ENCODE peak calls at places on chromosomes 13 and 19, in eight cellular contexts. B, I, A, V, E, P, Z and L are unnamed samples.

GRCh38 chr19:33535176-33535575 is 13.6 kb upstream of the PEPD start:
- DNase-seq in A (peak), E (no peak), Z (no peak), P (no peak), B (no peak), I (no peak), V (no peak), L (no peak)

GRCh38 chr13:46097015-46097414 is 7.8 kb downstream of the CPB2 start:
- DNase-seq in B (no peak), I (no peak), V (no peak), P (no peak), E (no peak), A (peak), Z (no peak), L (no peak)

GRCh38 chr13:114259974-114260373 is 21.4 kb upstream of the UPF3A start:
- DNase-seq in V (no peak), A (no peak), B (no peak), Z (no peak), E (no peak), P (no peak), I (no peak), L (no peak)

GRCh38 chr19:2113436-2114211 is 16.9 kb downstream of the IZUMO4 start:
- DNase-seq in Z (peak), V (no peak), E (no peak), P (no peak), A (peak), B (no peak), I (no peak), L (no peak)

GRCh38 chr13:58953638-58954037 is 1210.1 kb downstream of the DIAPH3 start:
- DNase-seq in A (no peak), B (peak), P (no peak), Z (no peak), E (no peak), I (no peak), V (no peak), L (no peak)

GRCh38 chr13:39876258-39876657 is 220.8 kb downstream of the COG6 start:
- DNase-seq in Z (no peak), V (no peak), B (no peak), A (peak), E (no peak), P (peak), I (no peak), L (no peak)

GRCh38 chr19:5131866-5132561 is 163.1 kb downstream of the KDM4B start:
- DNase-seq in V (peak), B (peak), Z (no peak), E (no peak), I (no peak), A (no peak), P (no peak), L (peak)

GRCh38 chr13:44449999-44450821 is 76.6 kb downstream of the SERP2 start:
- DNase-seq in Z (no peak), P (no peak), A (peak), E (no peak), B (no peak), I (no peak), V (no peak), L (peak)

GRCh38 chr19:55304279-55304978 is 20.6 kb downstream of the BRSK1 start:
- DNase-seq in Z (peak), V (no peak), E (peak), P (no peak), A (peak), B (no peak), I (no peak), L (peak)

GRCh38 chr19:16327501-16327900 is 2.9 kb downstream of the KLF2 start:
- DNase-seq in A (no peak), B (no peak), I (peak), P (no peak), Z (no peak), V (no peak), E (no peak), L (no peak)

GRCh38 chr19:44720945-44721344 is 22.0 kb downstream of the CEACAM16 start:
- DNase-seq in P (no peak), Z (no peak), I (no peak), A (no peak), V (no peak), E (no peak), B (no peak), L (peak)

GRCh38 chr19:48539503-48540096 is 12.4 kb upstream of the SULT2B1 start:
- DNase-seq in V (no peak), P (no peak), E (no peak), Z (no peak), A (peak), I (no peak), B (no peak), L (peak)

GRCh38 chr19:39599116-39599515 is 3.2 kb upstream of the LGALS13 start:
- DNase-seq in A (peak), B (no peak), P (no peak), Z (no peak), E (peak), V (peak), I (no peak), L (peak)

GRCh38 chr13:51222510-51223283 is 499 bp downstream of the FAM124A start:
- DNase-seq in Z (no peak), E (peak), B (peak), I (no peak), V (peak), P (no peak), A (no peak), L (no peak)

GRCh38 chr13:100262404-100262803 is 173.5 kb downstream of the PCCA start:
- DNase-seq in P (no peak), Z (no peak), V (no peak), E (no peak), I (no peak), A (no peak), B (no peak), L (no peak)

GRCh38 chr13:47459512-47459911 is 541.6 kb downstream of the SUCLA2 start:
- DNase-seq in P (no peak), V (no peak), I (no peak), B (no peak), Z (no peak), E (no peak), A (peak), L (no peak)

DNA sequence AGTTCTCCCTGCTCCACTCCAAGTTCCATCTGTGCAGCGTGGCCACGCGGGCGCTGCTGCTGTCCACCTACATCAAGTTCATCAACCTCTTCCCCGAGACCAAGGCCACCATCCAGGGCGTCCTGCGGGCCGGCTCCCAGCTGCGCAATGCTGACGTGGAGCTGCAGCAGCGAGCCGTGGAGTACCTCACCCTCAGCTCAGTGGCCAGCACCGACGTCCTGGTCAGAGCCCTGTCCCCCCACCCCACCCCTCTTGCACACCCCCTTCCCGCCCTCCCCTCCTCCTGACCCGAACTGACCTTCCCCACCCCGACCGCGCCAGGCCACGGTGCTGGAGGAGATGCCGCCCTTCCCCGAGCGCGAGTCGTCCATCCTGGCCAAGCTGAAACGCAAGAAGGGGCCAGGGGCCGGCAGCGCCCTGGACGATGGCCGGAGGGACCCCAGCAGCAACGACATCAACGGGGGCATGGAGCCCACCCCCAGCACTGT is 11.6 kb downstream of the FUZ start:
- DNase-seq in A (no peak), P (no peak), E (no peak), I (no peak), V (no peak), Z (no peak), B (no peak), L (no peak)
- H3K4me3 ChIP-seq in A (peak), P (peak), E (no peak), I (no peak), V (no peak), Z (no peak), B (no peak), L (no peak)

DNA sequence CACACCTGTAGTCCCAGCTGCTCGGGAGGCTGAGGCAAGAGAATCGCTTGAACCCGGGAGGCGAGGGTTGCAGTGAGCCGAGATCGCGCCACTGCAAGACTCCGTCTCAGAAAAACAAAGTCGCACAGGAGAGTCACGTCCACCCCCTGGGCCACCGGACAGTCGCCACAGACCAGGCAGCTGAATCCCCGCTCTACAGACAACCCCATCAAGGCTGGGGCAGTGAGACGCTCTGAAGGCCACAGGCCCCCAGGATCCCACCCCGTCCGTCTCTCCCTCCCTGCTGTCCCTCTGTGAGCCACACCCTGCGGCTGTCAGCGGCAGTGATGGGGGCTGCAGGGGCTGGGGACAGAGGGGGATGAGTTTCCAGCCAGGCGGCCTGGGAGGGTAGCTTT is 15.5 kb upstream of the PTBP1 start:
- DNase-seq in B (no peak), E (no peak), Z (no peak), A (no peak), V (no peak), P (no peak), I (no peak), L (no peak)
- H3K4me3 ChIP-seq in B (no peak), E (peak), Z (no peak), A (no peak), V (no peak), P (no peak), I (no peak), L (no peak)

DNA sequence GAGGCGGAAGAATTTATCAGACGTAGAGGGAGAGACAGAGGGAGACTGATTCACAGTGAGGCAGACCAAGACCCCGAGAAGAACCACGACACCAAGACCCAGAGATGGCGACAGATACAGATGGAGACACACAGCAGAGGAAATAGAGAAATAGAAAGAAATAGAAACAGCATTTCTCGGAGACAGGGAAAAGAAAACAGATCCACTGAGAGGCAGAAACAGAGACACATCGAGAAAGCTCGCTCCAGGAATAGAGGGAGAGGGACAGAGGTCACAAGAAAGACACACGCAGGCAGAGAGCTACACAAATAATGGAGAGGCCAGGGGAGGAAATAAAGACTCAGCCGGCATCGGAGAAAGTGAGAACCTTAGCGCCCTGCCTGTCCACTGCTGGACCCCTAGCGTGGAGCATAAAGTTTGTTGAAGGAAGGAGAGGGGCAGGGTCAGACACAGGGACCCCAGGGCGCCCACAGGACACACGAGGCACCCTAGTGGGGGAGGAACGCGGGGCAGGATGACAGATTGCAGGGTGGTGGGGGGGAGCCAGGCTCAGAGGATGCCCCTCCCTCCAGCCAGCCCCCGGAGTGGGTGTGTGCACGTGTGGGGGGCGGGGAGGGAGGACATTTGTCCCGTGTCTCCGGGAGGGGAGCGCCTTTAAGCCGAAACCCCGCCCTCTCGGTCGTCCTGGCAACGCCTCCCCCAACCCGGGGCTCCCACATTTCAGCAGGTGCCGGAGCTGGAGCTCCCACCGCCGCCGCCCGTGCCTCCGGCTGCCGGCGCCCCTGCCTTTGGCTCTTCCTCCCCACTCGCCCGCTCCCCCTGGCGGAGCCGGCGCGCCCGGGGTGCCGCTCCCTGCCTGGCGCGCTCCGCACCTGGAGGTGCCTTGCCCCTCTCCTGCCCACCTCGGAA is at the start of gene PRKCG:
- DNase-seq in A (no peak), Z (peak), I (peak), B (peak), V (peak), P (no peak), E (peak), L (no peak)
- H3K4me3 ChIP-seq in A (peak), Z (no peak), I (peak), B (peak), V (peak), P (peak), E (peak), L (peak)

GRCh38 chr19:8595651-8596050 is 14.9 kb downstream of the ADAMTS10 start:
- DNase-seq in B (no peak), I (no peak), E (no peak), A (no peak), V (no peak), P (no peak), Z (no peak), L (no peak)

GRCh38 chr19:8593931-8594330 is 16.6 kb downstream of the ADAMTS10 start:
- DNase-seq in I (no peak), P (no peak), A (no peak), V (no peak), B (no peak), Z (no peak), E (no peak), L (no peak)

GRCh38 chr19:8596168-8596567 is 14.3 kb downstream of the ADAMTS10 start:
- DNase-seq in V (no peak), I (no peak), A (no peak), P (no peak), B (no peak), Z (no peak), E (no peak), L (no peak)

GRCh38 chr19:8589177-8589714 is 12.0 kb upstream of the MYO1F start:
- DNase-seq in P (no peak), I (no peak), B (no peak), E (no peak), V (no peak), Z (no peak), A (no peak), L (no peak)

GRCh38 chr19:8592231-8593009 is 15.2 kb upstream of the MYO1F start:
- DNase-seq in E (peak), I (peak), B (peak), Z (peak), P (peak), A (peak), V (peak), L (peak)
- H3K4me3 ChIP-seq in E (peak), I (peak), B (no peak), Z (no peak), P (peak), A (peak), V (peak), L (no peak)

GRCh38 chr13:30738526-30738925 is 3.2 kb downstream of the ALOX5AP start:
- DNase-seq in V (no peak), B (no peak), Z (no peak), E (peak), P (no peak), A (no peak), I (no peak), L (peak)
- H3K4me3 ChIP-seq in V (no peak), B (no peak), Z (no peak), E (no peak), P (no peak), A (no peak), I (no peak), L (no peak)

GRCh38 chr19:46661735-46662592 is 982 bp upstream of the DACT3 start:
- DNase-seq in A (peak), E (peak), V (peak), I (peak), B (peak), P (peak), Z (peak), L (peak)
- H3K4me3 ChIP-seq in A (peak), E (peak), V (no peak), I (peak), B (peak), P (peak), Z (peak), L (peak)